ENCODE peak calls at places on chromosomes 16 and 17, in eight cellular contexts. V is transverse colon, U is uterus, I is A549, S is IMR-90, B is tibial nerve, M is ovary, C is prostate gland. K is an unnamed sample. For H3K4me1, the result is how much of the 10 kb centered on the place peaks cover.

GRCh38 chr17:72997559-72997958 is 94.9 kb downstream of the SLC39A11 start:
- DNase-seq in V (no peak), U (no peak), I (no peak), S (no peak), B (no peak), M (no peak), C (no peak), K (no peak)

GRCh38 chr17:63698886-63699637 is 863 bp downstream of the LIMD2 start:
- DNase-seq in V (peak), U (no peak), I (no peak), S (peak), B (no peak), M (no peak), C (no peak), K (peak)

GRCh38 chr16:56964243-56965148 is 2.7 kb downstream of the CETP start:
- DNase-seq in V (peak), U (peak), I (peak), S (peak), B (peak), M (peak), C (peak), K (peak)

GRCh38 chr17:67994827-67995567 is 1.3 kb downstream of the C17orf58 start:
- DNase-seq in V (no peak), U (peak), I (peak), S (peak), B (no peak), M (no peak), C (peak), K (no peak)

GRCh38 chr17:60065867-60066266 is 12.9 kb downstream of the HEATR6 start:
- DNase-seq in V (no peak), U (no peak), I (no peak), S (no peak), B (no peak), M (no peak), C (no peak), K (no peak)

GRCh38 chr16:3023415-3023668 is 400 bp downstream of the HCFC1R1 start:
- DNase-seq in V (no peak), U (peak), I (no peak), S (peak), B (no peak), M (peak), C (no peak), K (no peak)

GRCh38 chr17:77347544-77347943 is 206.8 kb downstream of the SEC14L1 start:
- DNase-seq in V (no peak), U (no peak), I (no peak), S (no peak), B (no peak), M (no peak), C (no peak), K (no peak)

GRCh38 chr16:48433849-48434530 is 48.8 kb upstream of the SIAH1 start:
- DNase-seq in V (no peak), U (no peak), I (no peak), S (no peak), B (no peak), M (no peak), C (no peak), K (no peak)

GRCh38 chr16:73086108-73086507 is 38.2 kb upstream of the ZFHX3 start:
- DNase-seq in V (no peak), U (no peak), I (no peak), S (no peak), B (no peak), M (no peak), C (no peak), K (no peak)

GRCh38 chr17:65459667-65460415 is 101.6 kb downstream of the AXIN2 start:
- DNase-seq in V (no peak), U (no peak), I (no peak), S (no peak), B (no peak), M (no peak), C (no peak), K (no peak)

GRCh38 chr16:28255838-28256237 is 36.5 kb upstream of the SBK1 start:
- DNase-seq in V (no peak), U (no peak), I (no peak), S (no peak), B (no peak), M (no peak), C (no peak), K (no peak)

GRCh38 chr17:49887086-49887743 is 39.3 kb upstream of the TAC4 start:
- DNase-seq in V (no peak), U (no peak), I (no peak), S (no peak), B (no peak), M (no peak), C (peak), K (peak)

GRCh38 chr16:13962232-13962631 is 42.3 kb downstream of the ERCC4 start:
- DNase-seq in V (no peak), U (no peak), I (no peak), S (no peak), B (no peak), M (no peak), C (no peak), K (no peak)

GRCh38 chr17:2064980-2065785 is 10.3 kb downstream of the HIC1 start:
- DNase-seq in V (peak), U (peak), I (peak), S (peak), B (no peak), M (peak), C (no peak), K (no peak)

GRCh38 chr17:45227101-45227591 is 5.5 kb downstream of the FMNL1 start:
- DNase-seq in V (peak), U (no peak), I (no peak), S (no peak), B (no peak), M (no peak), C (no peak), K (no peak)

GRCh38 chr17:45224671-45225050 is 3.0 kb downstream of the FMNL1 start:
- DNase-seq in V (no peak), U (no peak), I (no peak), S (no peak), B (no peak), M (no peak), C (no peak), K (no peak)

GRCh38 chr17:45226620-45227019 is 4.9 kb downstream of the FMNL1 start:
- DNase-seq in V (no peak), U (no peak), I (no peak), S (no peak), B (no peak), M (no peak), C (no peak), K (no peak)

GRCh38 chr17:45225051-45225700 is 3.5 kb downstream of the FMNL1 start:
- DNase-seq in V (no peak), U (no peak), I (peak), S (no peak), B (no peak), M (no peak), C (no peak), K (no peak)

DNA sequence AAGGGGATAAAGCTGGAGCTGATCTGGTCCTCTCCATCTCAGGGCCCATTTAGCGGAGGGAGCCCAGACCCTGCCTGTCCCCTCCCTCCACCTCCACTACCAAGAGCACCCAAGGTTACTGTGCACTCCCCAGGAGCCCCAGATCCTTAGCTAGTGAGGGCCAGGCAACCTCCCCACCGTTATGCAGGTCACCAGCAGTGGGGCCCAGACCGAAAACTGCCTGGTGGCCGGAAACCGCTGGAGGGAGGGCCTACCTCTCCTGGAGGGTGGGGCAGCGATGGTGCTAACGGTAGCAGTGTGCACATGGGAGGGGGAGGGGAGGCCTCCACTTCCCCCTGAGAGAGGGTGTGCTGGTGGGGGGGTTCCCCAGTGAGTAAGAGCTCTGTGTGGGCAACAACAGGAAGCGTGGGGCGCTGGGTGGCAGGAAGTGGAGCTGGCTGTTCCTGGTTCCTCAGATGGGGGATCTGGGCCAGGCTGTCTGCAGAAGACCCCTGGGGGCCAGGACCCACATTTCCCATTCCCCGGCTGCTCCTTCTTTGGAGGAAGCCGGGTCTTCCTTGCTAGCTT is 4.4 kb downstream of the FMNL1 start:
- DNase-seq in V (peak), U (peak), I (peak), S (no peak), B (peak), M (no peak), C (no peak), K (peak)
- H3K4me1 ChIP-seq in V (under half), U (under half), I (half or more), S (under half), B (half or more), M (under half), C (under half), K (under half)

GRCh38 chr17:38751803-38752118 is 780 bp upstream of the PSMB3 start:
- DNase-seq in V (peak), U (peak), I (peak), S (peak), B (peak), M (peak), C (peak), K (peak)

GRCh38 chr17:38750312-38751121 is 2.0 kb upstream of the PSMB3 start:
- DNase-seq in V (no peak), U (no peak), I (peak), S (peak), B (no peak), M (no peak), C (no peak), K (no peak)

GRCh38 chr17:38751144-38751802 is 1.3 kb upstream of the PSMB3 start:
- DNase-seq in V (no peak), U (no peak), I (peak), S (peak), B (no peak), M (no peak), C (no peak), K (no peak)

GRCh38 chr17:38752930-38753506 is 477 bp downstream of the PSMB3 start:
- DNase-seq in V (no peak), U (peak), I (no peak), S (no peak), B (no peak), M (no peak), C (no peak), K (no peak)

GRCh38 chr17:38752119-38752929 is at the start of gene PSMB3:
- DNase-seq in V (peak), U (peak), I (peak), S (peak), B (peak), M (peak), C (peak), K (peak)
- TF ChIP-seq POLR2A in V (peak), U (peak), I (peak), S (peak), B (peak), M (peak), C (peak), K (no peak)

GRCh38 chr16:81823734-81824133 is 44.6 kb downstream of the PLCG2 start:
- DNase-seq in V (no peak), U (no peak), I (no peak), S (no peak), B (no peak), M (no peak), C (no peak), K (no peak)
- H3K4me1 ChIP-seq in V (under half), U (under half), I (under half), S (under half), B (under half), M (under half), C (under half), K (under half)

DNA sequence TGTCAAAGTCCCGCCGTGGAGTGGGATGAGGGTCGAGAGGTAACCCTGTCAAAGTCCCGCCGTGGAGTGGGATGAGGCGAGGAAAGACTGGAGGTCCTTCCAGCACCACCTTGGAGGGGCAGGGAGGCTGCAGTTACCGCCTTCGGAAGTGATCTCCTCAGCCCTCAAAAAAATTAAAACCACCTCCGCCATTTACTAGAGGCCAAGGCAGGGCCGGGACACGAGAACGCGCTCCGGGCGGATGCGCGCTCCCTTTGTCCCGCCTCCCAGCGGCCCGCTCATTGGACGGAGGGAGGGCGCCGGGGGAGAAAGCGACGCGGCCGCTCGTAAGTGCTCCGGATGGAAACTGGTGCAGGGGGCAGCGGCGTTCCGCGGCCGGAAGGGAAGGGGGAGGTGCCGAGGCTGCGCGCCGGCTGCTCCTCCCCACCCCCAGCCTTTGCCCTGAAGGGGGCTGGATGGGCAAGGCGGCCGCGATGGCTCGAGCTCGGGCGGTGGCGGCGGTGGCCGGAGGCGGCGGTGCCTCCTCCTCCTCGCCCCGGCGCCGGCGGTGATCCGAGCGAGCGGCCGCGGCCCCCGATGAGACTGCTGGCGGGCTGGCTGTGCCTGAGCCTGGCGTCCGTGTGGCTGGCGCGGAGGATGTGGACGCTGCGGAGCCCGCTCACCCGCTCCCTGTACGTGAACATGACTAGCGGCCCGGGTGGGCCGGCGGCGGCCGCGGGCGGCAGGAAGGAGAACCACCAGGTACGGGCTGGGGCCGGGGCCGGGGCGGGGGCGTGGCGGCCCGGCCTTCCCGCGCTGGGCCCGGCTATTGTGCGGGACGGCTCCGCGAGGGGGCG is at the start of gene METTL9:
- DNase-seq in V (peak), U (peak), I (peak), S (peak), B (peak), M (peak), C (peak), K (peak)
- TF ChIP-seq POLR2A in V (peak), U (peak), I (peak), S (peak), B (peak), M (peak), C (peak), K (no peak)

GRCh38 chr16:1072526-1073261 is at the start of gene SSTR5:
- DNase-seq in V (no peak), U (no peak), I (no peak), S (no peak), B (no peak), M (no peak), C (no peak), K (no peak)

GRCh38 chr16:1071561-1072225 is 854 bp upstream of the SSTR5 start:
- DNase-seq in V (no peak), U (no peak), I (no peak), S (no peak), B (no peak), M (no peak), C (no peak), K (no peak)

GRCh38 chr16:1070084-1070987 is 2.2 kb upstream of the SSTR5 start:
- DNase-seq in V (no peak), U (no peak), I (no peak), S (no peak), B (no peak), M (no peak), C (no peak), K (no peak)

GRCh38 chr16:1069154-1069553 is 3.4 kb upstream of the SSTR5 start:
- DNase-seq in V (no peak), U (no peak), I (no peak), S (no peak), B (no peak), M (no peak), C (no peak), K (peak)

GRCh38 chr16:1071009-1071408 is 1.5 kb upstream of the SSTR5 start:
- DNase-seq in V (no peak), U (no peak), I (no peak), S (no peak), B (no peak), M (no peak), C (no peak), K (no peak)
- H3K4me1 ChIP-seq in V (under half), U (under half), I (under half), S (under half), B (under half), M (under half), C (under half), K (under half)

DNA sequence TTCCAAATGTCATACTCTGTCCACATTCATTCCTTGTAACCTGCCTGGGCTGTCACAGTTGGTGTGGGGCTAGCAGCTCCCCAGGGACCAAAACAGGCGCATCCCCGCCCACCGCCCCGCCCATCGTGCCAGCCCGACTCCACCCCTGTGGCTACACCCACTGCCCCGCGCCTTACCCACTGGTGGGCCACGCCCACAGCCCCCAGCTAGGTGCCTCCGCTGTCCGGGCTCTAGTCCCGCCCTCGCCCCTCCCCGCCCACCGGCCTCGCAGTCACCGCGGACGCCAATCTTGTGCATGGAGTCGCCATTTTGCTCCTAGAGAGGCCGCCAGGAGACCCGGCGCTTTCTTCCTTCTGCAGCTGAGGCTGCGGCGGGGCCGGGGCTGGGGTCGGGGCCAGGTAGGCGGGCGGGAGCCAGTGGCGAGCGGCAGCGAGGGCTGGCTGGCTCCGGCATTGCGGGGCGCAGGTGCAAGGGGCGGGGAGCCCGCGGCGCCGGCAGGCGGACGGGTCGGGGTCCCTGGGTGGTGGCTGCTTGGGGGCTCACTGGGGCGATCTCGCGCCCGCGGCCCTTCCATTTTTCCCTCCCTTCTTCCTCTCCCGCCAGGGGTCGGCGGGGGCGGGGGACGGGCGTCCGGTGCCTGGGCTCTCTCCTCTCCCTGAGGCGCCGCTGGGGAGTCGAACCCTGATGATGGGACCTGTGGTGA is at the start of gene PRPSAP2:
- DNase-seq in V (peak), U (peak), I (peak), S (peak), B (peak), M (peak), C (peak), K (peak)
- TF ChIP-seq POLR2A in V (peak), U (peak), I (peak), S (no peak), B (peak), M (no peak), C (peak), K (no peak)

GRCh38 chr17:38877130-38877851 is 7.4 kb downstream of the LASP1 start:
- DNase-seq in V (peak), U (no peak), I (no peak), S (no peak), B (no peak), M (no peak), C (no peak), K (no peak)
- H3K4me1 ChIP-seq in V (half or more), U (under half), I (half or more), S (half or more), B (half or more), M (under half), C (under half), K (half or more)

GRCh38 chr16:31188450-31189411 is 8.8 kb downstream of the FUS start:
- DNase-seq in V (no peak), U (no peak), I (no peak), S (no peak), B (no peak), M (no peak), C (no peak), K (no peak)

GRCh38 chr16:31186176-31186575 is 6.2 kb downstream of the FUS start:
- DNase-seq in V (no peak), U (no peak), I (no peak), S (no peak), B (no peak), M (no peak), C (no peak), K (no peak)

GRCh38 chr16:31187808-31188189 is 7.9 kb downstream of the FUS start:
- DNase-seq in V (no peak), U (no peak), I (no peak), S (no peak), B (no peak), M (no peak), C (no peak), K (no peak)

GRCh38 chr16:31185339-31185738 is 5.4 kb downstream of the FUS start:
- DNase-seq in V (no peak), U (no peak), I (no peak), S (no peak), B (no peak), M (no peak), C (no peak), K (no peak)

GRCh38 chr16:31186930-31187807 is 7.2 kb downstream of the FUS start:
- DNase-seq in V (no peak), U (no peak), I (no peak), S (no peak), B (no peak), M (no peak), C (no peak), K (no peak)
- TF ChIP-seq POLR2A in V (no peak), U (no peak), I (no peak), S (no peak), B (no peak), M (no peak), C (no peak), K (no peak)

GRCh38 chr16:67406628-67407027 is 9.6 kb downstream of the ZDHHC1 start:
- DNase-seq in V (no peak), U (peak), I (no peak), S (peak), B (peak), M (no peak), C (no peak), K (no peak)

GRCh38 chr16:67406111-67406593 is 10.1 kb downstream of the ZDHHC1 start:
- DNase-seq in V (no peak), U (peak), I (no peak), S (no peak), B (no peak), M (no peak), C (no peak), K (no peak)

GRCh38 chr16:67405336-67405735 is 10.9 kb downstream of the ZDHHC1 start:
- DNase-seq in V (no peak), U (no peak), I (no peak), S (no peak), B (no peak), M (no peak), C (no peak), K (no peak)

GRCh38 chr16:67403976-67404555 is 10.8 kb upstream of the TPPP3 start:
- DNase-seq in V (no peak), U (no peak), I (no peak), S (no peak), B (no peak), M (no peak), C (no peak), K (no peak)

DNA sequence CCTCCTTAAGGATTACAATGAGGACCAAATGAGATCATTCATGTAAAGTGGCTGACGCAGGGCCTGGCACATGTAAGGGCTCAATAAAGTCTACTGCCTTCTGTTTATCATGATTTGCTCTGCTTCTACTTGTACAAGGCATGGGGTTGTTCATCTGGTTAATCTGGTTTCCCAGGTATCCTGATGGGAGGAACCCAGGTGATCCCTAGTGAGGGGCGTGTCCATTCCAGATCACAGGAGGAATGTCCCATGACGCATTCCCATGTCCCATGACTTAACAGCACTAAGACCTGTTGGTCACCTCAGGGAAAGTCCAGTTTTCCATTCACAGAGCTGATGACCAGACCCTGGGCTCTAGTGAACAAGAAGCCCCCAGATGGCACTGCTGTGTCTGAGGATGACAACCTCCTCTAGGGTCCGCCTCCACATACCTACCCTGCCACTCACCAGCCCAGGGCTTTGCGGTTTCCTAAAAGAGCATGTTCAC is 11.5 kb upstream of the TPPP3 start:
- DNase-seq in V (peak), U (no peak), I (no peak), S (no peak), B (no peak), M (no peak), C (peak), K (no peak)
- H3K4me1 ChIP-seq in V (under half), U (under half), I (under half), S (under half), B (under half), M (under half), C (under half), K (under half)